ENCODE peak calls at places on chromosomes 11 and 22, in nine cellular contexts. W is CD8-positive, alpha-beta T cell; K is Caco-2; E is CD8-positive, alpha-beta memory T cell; U is fibroblast of lung; A is aorta; S is lung; R is CD4-positive, alpha-beta memory T cell; J is tibial artery. O is an unnamed sample. For H3K27me3, the result is how much of the 10 kb centered on the place peaks cover.

GRCh38 chr22:40544758-40545157 is 91.8 kb downstream of the MRTFA start:
- DNase-seq in W (no peak), K (no peak), E (no peak), U (no peak), A (no peak), S (no peak), R (no peak), J (no peak), O (no peak)

GRCh38 chr22:44033689-44034088 is 9.6 kb downstream of the PARVB start:
- DNase-seq in W (no peak), K (no peak), E (no peak), U (peak), A (peak), S (no peak), R (no peak), J (no peak), O (no peak)

GRCh38 chr11:14892036-14892556 is at the start of gene CYP2R1:
- DNase-seq in W (peak), K (peak), E (peak), U (peak), A (peak), S (peak), R (peak), J (peak), O (peak)

GRCh38 chr11:131606936-131607335 is 236.5 kb downstream of the NTM start:
- DNase-seq in W (no peak), K (no peak), E (no peak), U (no peak), A (no peak), S (no peak), R (no peak), J (no peak), O (no peak)

GRCh38 chr11:108944486-108945178 is 279.8 kb downstream of the DDX10 start:
- DNase-seq in W (no peak), K (no peak), E (no peak), U (no peak), A (no peak), S (no peak), R (no peak), J (no peak), O (no peak)

GRCh38 chr22:45903355-45904149 is 73.4 kb downstream of the WNT7B start:
- DNase-seq in W (no peak), K (no peak), E (no peak), U (peak), A (peak), S (no peak), R (no peak), J (no peak), O (no peak)

GRCh38 chr11:70074701-70075100 is 3.4 kb upstream of the ANO1 start:
- DNase-seq in W (no peak), K (no peak), E (no peak), U (no peak), A (peak), S (no peak), R (no peak), J (no peak), O (no peak)

GRCh38 chr11:70501933-70502540 is 103.7 kb downstream of the CTTN start:
- DNase-seq in W (no peak), K (no peak), E (no peak), U (no peak), A (peak), S (no peak), R (no peak), J (no peak), O (no peak)

GRCh38 chr11:63945482-63946163 is 6.8 kb downstream of the NAA40 start:
- DNase-seq in W (peak), K (peak), E (peak), U (peak), A (peak), S (peak), R (peak), J (peak), O (peak)

GRCh38 chr11:90349741-90350140 is 126.9 kb upstream of the CHORDC1 start:
- DNase-seq in W (no peak), K (no peak), E (no peak), U (no peak), A (no peak), S (no peak), R (no peak), J (no peak), O (no peak)

GRCh38 chr11:78744949-78745348 is 170.3 kb upstream of the NARS2 start:
- DNase-seq in W (no peak), K (no peak), E (no peak), U (no peak), A (no peak), S (no peak), R (no peak), J (no peak), O (no peak)

GRCh38 chr11:128532571-128533091 is 54.7 kb downstream of the ETS1 start:
- DNase-seq in W (no peak), K (no peak), E (no peak), U (no peak), A (no peak), S (no peak), R (no peak), J (no peak), O (peak)

GRCh38 chr11:121904148-121904547 is 211.9 kb downstream of the BLID start:
- DNase-seq in W (no peak), K (no peak), E (no peak), U (no peak), A (no peak), S (no peak), R (no peak), J (peak), O (no peak)

GRCh38 chr11:19595499-19595839 is 117.2 kb upstream of the NAV2 start:
- DNase-seq in W (no peak), K (no peak), E (no peak), U (no peak), A (no peak), S (no peak), R (no peak), J (no peak), O (no peak)

GRCh38 chr11:124302756-124303155 is 11.0 kb downstream of the OR8D1 start:
- DNase-seq in W (no peak), K (no peak), E (no peak), U (no peak), A (no peak), S (no peak), R (no peak), J (no peak), O (peak)

GRCh38 chr11:19244621-19245020 is 3.9 kb upstream of the E2F8 start:
- DNase-seq in W (no peak), K (peak), E (no peak), U (no peak), A (no peak), S (no peak), R (no peak), J (no peak), O (no peak)

GRCh38 chr22:26887456-26887855 is 230.1 kb downstream of the MIAT start:
- DNase-seq in W (no peak), K (no peak), E (no peak), U (peak), A (no peak), S (no peak), R (no peak), J (no peak), O (no peak)

GRCh38 chr11:27902981-27903624 is 202.8 kb upstream of the BDNF start:
- DNase-seq in W (no peak), K (no peak), E (no peak), U (peak), A (no peak), S (no peak), R (no peak), J (no peak), O (no peak)

GRCh38 chr11:1179641-1180040 is 21.9 kb downstream of the MUC5AC start:
- DNase-seq in W (no peak), K (no peak), E (no peak), U (no peak), A (peak), S (no peak), R (no peak), J (no peak), O (no peak)

GRCh38 chr11:2319791-2320481 is 18.1 kb downstream of the TSPAN32 start:
- DNase-seq in W (no peak), K (no peak), E (no peak), U (no peak), A (peak), S (no peak), R (no peak), J (no peak), O (no peak)

GRCh38 chr11:76752321-76753175 is 30.6 kb upstream of the TSKU start:
- DNase-seq in W (no peak), K (no peak), E (no peak), U (peak), A (peak), S (peak), R (no peak), J (peak), O (peak)

GRCh38 chr11:76753950-76754349 is 29.2 kb upstream of the TSKU start:
- DNase-seq in W (no peak), K (no peak), E (no peak), U (no peak), A (peak), S (no peak), R (no peak), J (no peak), O (no peak)

GRCh38 chr11:76748931-76749330 is 34.2 kb upstream of the TSKU start:
- DNase-seq in W (no peak), K (no peak), E (no peak), U (no peak), A (no peak), S (no peak), R (no peak), J (no peak), O (no peak)

GRCh38 chr11:76750067-76750466 is 33.1 kb upstream of the TSKU start:
- DNase-seq in W (no peak), K (no peak), E (no peak), U (no peak), A (peak), S (no peak), R (no peak), J (no peak), O (no peak)

DNA sequence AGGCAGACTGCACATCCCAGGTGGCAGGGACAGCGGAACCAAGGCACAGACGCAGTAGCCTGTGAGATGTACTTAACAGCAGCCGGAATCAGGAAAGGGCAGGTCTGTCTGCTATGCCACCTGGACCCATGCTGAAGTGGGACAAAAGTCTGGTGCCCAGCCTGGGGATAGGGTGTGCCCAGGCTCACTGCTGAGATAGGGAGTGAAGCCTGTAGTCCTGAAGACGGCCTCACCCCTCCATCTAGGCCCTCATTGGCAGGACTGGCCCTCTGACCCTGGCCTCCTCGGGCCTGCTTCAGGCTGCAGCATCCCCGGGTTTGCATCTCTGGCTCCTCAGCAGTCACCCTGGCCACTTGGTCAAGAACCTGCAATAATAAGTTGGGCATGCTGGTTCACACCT is 32.4 kb upstream of the TSKU start:
- DNase-seq in W (no peak), K (no peak), E (no peak), U (no peak), A (peak), S (no peak), R (no peak), J (no peak), O (no peak)
- H3K4me3 ChIP-seq in W (no peak), K (no peak), E (no peak), U (no peak), A (no peak), S (no peak), R (no peak), J (no peak), O (no peak)

GRCh38 chr11:76266269-76266668 is 60.0 kb upstream of the WNT11 start:
- DNase-seq in W (no peak), K (peak), E (no peak), U (peak), A (no peak), S (no peak), R (no peak), J (peak), O (no peak)
- H3K27me3 ChIP-seq in W (under half), K (under half), E (under half), U (under half), A (under half), S (under half), R (under half), J (under half), O (under half)

GRCh38 chr22:36862251-36863242 is 1.7 kb downstream of the NCF4 start:
- DNase-seq in W (no peak), K (no peak), E (no peak), U (no peak), A (no peak), S (peak), R (no peak), J (peak), O (no peak)
- H3K4me3 ChIP-seq in W (no peak), K (no peak), E (no peak), U (no peak), A (no peak), S (no peak), R (no peak), J (no peak), O (no peak)

DNA sequence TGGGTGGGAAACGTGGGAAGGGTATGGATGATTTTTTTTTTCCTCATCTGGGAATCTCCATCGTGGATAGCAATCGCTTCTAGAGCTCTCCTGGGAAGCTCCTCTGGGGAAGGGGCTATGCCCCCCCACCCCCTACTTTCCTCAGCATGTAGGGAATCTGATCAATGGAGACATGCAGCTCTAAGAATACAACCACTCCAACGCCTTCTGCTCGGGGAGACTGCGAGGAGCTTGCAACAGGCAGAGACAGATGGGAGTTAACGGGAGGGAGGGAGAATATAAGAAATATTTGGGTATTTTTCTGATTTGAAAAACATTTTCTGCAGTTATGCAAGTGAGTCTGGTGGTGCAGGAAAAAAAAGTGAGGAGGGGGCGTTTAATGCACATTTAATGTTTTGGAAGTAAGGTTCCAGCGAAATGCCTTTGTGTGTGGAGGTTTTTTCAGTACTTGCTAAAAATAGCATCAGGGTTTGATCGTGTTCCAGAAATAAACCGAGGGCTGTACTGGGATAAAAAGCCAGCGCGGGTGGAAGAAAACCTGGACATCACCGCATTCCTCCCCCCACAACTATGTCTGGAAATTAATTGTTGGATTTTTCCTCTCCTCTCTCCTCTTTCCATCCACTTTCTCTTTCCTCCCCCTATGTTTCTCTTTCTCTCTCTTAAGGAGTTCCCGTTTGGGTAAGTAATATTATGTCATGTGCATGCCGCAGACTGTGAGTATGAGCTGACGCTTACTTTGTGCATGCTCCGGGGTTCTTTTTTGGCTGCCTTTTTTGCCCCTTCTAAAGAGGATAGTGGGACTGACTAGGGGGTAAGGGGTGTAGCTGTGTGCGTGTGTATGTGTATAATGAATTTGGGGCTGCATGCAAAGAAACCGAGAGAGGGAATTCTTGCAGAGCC is 104.4 kb upstream of the HSD17B12 start:
- DNase-seq in W (no peak), K (no peak), E (no peak), U (no peak), A (no peak), S (no peak), R (no peak), J (no peak), O (no peak)
- H3K27me3 ChIP-seq in W (under half), K (under half), E (half or more), U (half or more), A (under half), S (under half), R (half or more), J (half or more), O (half or more)

GRCh38 chr11:61505640-61506155 is 2.9 kb upstream of the LRRC10B start:
- DNase-seq in W (no peak), K (no peak), E (no peak), U (no peak), A (no peak), S (no peak), R (no peak), J (no peak), O (no peak)

GRCh38 chr11:61507012-61507768 is 1.4 kb upstream of the LRRC10B start:
- DNase-seq in W (no peak), K (no peak), E (no peak), U (no peak), A (no peak), S (no peak), R (no peak), J (no peak), O (peak)

GRCh38 chr11:61510178-61510979 is 1.8 kb downstream of the LRRC10B start:
- DNase-seq in W (no peak), K (no peak), E (no peak), U (no peak), A (no peak), S (no peak), R (no peak), J (peak), O (no peak)

GRCh38 chr11:61509058-61510029 is 795 bp downstream of the LRRC10B start:
- DNase-seq in W (peak), K (peak), E (peak), U (peak), A (peak), S (peak), R (peak), J (no peak), O (peak)

GRCh38 chr11:61507962-61508824 is at the start of gene LRRC10B:
- DNase-seq in W (no peak), K (peak), E (no peak), U (no peak), A (peak), S (no peak), R (no peak), J (no peak), O (peak)
- H3K4me3 ChIP-seq in W (peak), K (peak), E (no peak), U (no peak), A (no peak), S (peak), R (peak), J (peak), O (peak)

DNA sequence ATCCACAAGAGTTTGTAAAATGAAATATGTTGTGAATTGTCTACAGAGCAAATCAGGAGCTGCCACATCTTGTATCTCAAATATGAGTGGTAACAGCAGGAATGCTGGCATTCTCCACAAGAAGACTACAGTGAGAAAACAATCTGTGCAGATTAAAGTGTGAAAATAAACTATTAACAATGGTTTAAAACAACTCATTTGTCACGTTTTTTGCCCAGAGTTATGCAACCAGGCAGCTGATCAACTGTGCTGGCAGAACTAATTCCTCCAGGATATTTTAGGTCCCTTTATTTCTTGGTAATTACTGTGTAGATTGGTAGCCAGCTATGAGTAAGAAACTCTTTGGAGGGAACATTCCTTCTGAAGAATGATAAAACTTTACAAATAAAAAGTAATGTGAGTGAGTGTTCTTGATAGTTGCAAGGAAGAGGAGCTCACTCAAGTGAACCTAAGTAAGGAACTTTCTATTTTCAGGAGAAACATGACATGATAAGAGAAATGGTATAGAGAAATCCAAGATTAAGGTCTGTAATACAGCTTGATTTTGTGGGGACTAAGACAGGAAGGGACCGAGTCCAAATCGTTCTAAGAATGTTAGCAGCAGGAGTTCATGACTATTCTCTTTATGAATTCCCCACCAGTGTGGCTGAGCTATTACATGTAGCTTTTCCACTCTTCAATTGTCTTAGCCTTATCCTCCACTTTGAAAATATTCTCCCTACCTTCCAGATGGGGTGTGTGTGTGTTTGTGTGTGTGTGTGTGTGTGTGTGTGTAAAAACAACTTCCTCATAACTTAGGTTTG is 698.8 kb upstream of the ARHGAP42 start:
- DNase-seq in W (no peak), K (no peak), E (no peak), U (no peak), A (no peak), S (no peak), R (no peak), J (peak), O (no peak)
- H3K27me3 ChIP-seq in W (under half), K (under half), E (under half), U (under half), A (under half), S (under half), R (under half), J (under half), O (under half)